ENCODE peak calls at places on chromosomes 1 and 21, in four cellular contexts. G is A549, C is GM12878, P is HepG2. R is an unnamed sample.

GRCh38 chr1:12275370-12275769 is 45.5 kb downstream of the VPS13D start:
- DNase-seq in G (peak), C (no peak), P (peak), R (peak)

GRCh38 chr1:150877220-150877516 is 769 bp upstream of the ARNT start:
- DNase-seq in G (no peak), C (no peak), P (peak), R (no peak)

GRCh38 chr1:54278941-54279422 is 79.0 kb downstream of the MRPL37 start:
- DNase-seq in G (no peak), C (no peak), P (no peak), R (no peak)

GRCh38 chr1:155207578-155208405 is at the start of gene THBS3:
- DNase-seq in G (no peak), C (no peak), P (no peak), R (peak)

GRCh38 chr1:170562644-170563338 is 30.8 kb downstream of the GORAB start:
- DNase-seq in G (peak), C (peak), P (peak), R (peak)

GRCh38 chr1:110896090-110896489 is 23.1 kb downstream of the CD53 start:
- DNase-seq in G (no peak), C (no peak), P (no peak), R (no peak)

GRCh38 chr1:233905416-233906051 is 1.1 kb downstream of the SLC35F3 start:
- DNase-seq in G (no peak), C (no peak), P (no peak), R (no peak)

GRCh38 chr1:202155478-202156021 is 4.9 kb downstream of the PTPN7 start:
- DNase-seq in G (no peak), C (no peak), P (no peak), R (peak)

GRCh38 chr1:203167026-203167912 is 8.4 kb downstream of the MYBPH start:
- DNase-seq in G (no peak), C (no peak), P (no peak), R (no peak)

GRCh38 chr1:151327903-151328674 is 873 bp upstream of the PI4KB start:
- DNase-seq in G (peak), C (no peak), P (no peak), R (no peak)

GRCh38 chr1:200294241-200294640 is 115.6 kb downstream of the ZNF281 start:
- DNase-seq in G (no peak), C (no peak), P (no peak), R (no peak)

GRCh38 chr1:48619529-48619928 is 147.5 kb upstream of the SPATA6 start:
- DNase-seq in G (peak), C (no peak), P (no peak), R (peak)

GRCh38 chr1:202664083-202664482 is 46.2 kb downstream of the SYT2 start:
- DNase-seq in G (no peak), C (no peak), P (no peak), R (no peak)

GRCh38 chr1:41366428-41367101 is 5.3 kb downstream of the FOXO6 start:
- DNase-seq in G (no peak), C (no peak), P (no peak), R (peak)

GRCh38 chr21:41833138-41834115 is 45.7 kb downstream of the PRDM15 start:
- DNase-seq in G (no peak), C (peak), P (no peak), R (no peak)

GRCh38 chr1:36990928-36991327 is 43.4 kb downstream of the GRIK3 start:
- DNase-seq in G (no peak), C (no peak), P (no peak), R (no peak)

GRCh38 chr1:86596891-86597290 is 50.0 kb downstream of the CLCA4 start:
- DNase-seq in G (no peak), C (no peak), P (no peak), R (no peak)

GRCh38 chr1:71273326-71273725 is 192.5 kb upstream of the ZRANB2 start:
- DNase-seq in G (no peak), C (no peak), P (no peak), R (no peak)

GRCh38 chr1:115228191-115228590 is 109.9 kb downstream of the NGF start:
- DNase-seq in G (no peak), C (no peak), P (no peak), R (no peak)

GRCh38 chr21:34836103-34836932 is 167.5 kb downstream of the CLIC6 start:
- DNase-seq in G (peak), C (no peak), P (peak), R (no peak)

GRCh38 chr1:201214461-201214860 is 23.8 kb downstream of the IGFN1 start:
- DNase-seq in G (peak), C (no peak), P (no peak), R (no peak)

GRCh38 chr1:108961752-108962486 is 1.4 kb downstream of the CLCC1 start:
- DNase-seq in G (no peak), C (no peak), P (no peak), R (no peak)

GRCh38 chr1:39115271-39116110 is 89.0 kb upstream of the MACF1 start:
- DNase-seq in G (no peak), C (no peak), P (no peak), R (no peak)

GRCh38 chr1:96710708-96711477 is 10.7 kb upstream of the PTBP2 start:
- DNase-seq in G (no peak), C (no peak), P (no peak), R (no peak)

GRCh38 chr1:214581785-214582184 is 21.2 kb upstream of the CENPF start:
- DNase-seq in G (peak), C (no peak), P (no peak), R (no peak)

GRCh38 chr1:16905112-16905855 is 9.5 kb downstream of the RNU1-2 start:
- DNase-seq in G (peak), C (peak), P (peak), R (no peak)

GRCh38 chr1:6448749-6449631 is 17.0 kb downstream of the TNFRSF25 start:
- DNase-seq in G (no peak), C (no peak), P (peak), R (peak)

GRCh38 chr1:6446665-6447015 is 19.3 kb downstream of the TNFRSF25 start:
- DNase-seq in G (no peak), C (no peak), P (no peak), R (no peak)

GRCh38 chr1:6447016-6447817 is 18.8 kb downstream of the TNFRSF25 start:
- DNase-seq in G (no peak), C (no peak), P (peak), R (no peak)

GRCh38 chr1:6450005-6450450 is 15.9 kb downstream of the TNFRSF25 start:
- DNase-seq in G (no peak), C (no peak), P (peak), R (no peak)

GRCh38 chr1:6447818-6448748 is 17.9 kb downstream of the TNFRSF25 start:
- DNase-seq in G (no peak), C (no peak), P (peak), R (no peak)
- TF ChIP-seq PBX3 in G (no peak), C (no peak), P (no peak), R (no peak)

GRCh38 chr1:206453111-206453510 is 17.2 kb upstream of the IKBKE start:
- DNase-seq in G (no peak), C (no peak), P (no peak), R (no peak)
- TF ChIP-seq PBX3 in G (no peak), C (no peak), P (no peak), R (no peak)

GRCh38 chr1:209983953-209984352 is 45.9 kb downstream of the SYT14 start:
- DNase-seq in G (no peak), C (no peak), P (no peak), R (peak)
- TF ChIP-seq PBX3 in G (no peak), C (no peak), P (no peak), R (no peak)

GRCh38 chr21:36347962-36348328 is 27.9 kb downstream of the MORC3 start:
- DNase-seq in G (no peak), C (no peak), P (no peak), R (no peak)

GRCh38 chr21:36350282-36350910 is 30.4 kb downstream of the MORC3 start:
- DNase-seq in G (no peak), C (no peak), P (no peak), R (no peak)

GRCh38 chr21:36347278-36347961 is 27.4 kb downstream of the MORC3 start:
- DNase-seq in G (no peak), C (no peak), P (no peak), R (no peak)

GRCh38 chr21:36344931-36345330 is 24.9 kb downstream of the MORC3 start:
- DNase-seq in G (no peak), C (no peak), P (no peak), R (no peak)

DNA sequence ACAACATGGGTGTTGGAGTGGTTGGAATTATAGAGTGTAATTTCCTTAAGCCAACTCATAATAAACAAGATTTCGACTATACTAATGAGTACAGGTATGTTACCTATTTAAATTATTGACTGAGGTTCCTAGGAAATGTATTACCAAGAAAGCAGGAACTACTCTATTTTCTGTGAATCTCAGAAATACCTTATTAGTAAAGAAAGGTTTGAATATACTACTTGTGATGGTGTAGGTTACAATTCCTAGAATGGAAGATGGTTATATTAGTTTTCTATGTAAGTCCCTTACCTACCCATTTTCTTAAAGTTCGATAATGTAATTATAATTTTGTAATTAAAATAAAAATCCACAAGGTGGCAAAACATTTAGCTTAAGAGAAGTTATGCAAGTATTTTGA is 29.3 kb downstream of the MORC3 start:
- DNase-seq in G (no peak), C (no peak), P (no peak), R (no peak)
- TF ChIP-seq PBX3 in G (no peak), C (no peak), P (no peak), R (no peak)

DNA sequence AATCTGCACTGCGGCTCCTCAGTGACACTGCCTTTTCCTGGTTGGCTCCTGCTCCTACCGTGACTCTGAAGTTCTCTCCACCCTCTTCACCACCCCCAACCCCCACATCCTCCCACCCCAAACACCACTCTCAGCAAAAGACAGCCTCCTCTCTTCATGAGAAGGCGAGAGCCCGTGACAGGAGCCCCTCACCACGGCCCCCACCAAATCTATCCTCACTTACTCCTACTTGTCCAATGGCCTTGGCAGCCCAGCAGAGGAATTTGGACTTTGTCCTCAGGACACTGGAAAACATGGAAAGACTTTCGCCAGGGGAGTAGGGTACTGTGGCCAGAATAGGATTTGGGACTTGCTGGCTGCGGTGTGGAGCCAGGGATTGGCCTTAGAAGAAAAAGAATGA is 6.9 kb downstream of the TMEM125 start:
- DNase-seq in G (no peak), C (no peak), P (peak), R (no peak)
- TF ChIP-seq PBX3 in G (no peak), C (no peak), P (no peak), R (no peak)

DNA sequence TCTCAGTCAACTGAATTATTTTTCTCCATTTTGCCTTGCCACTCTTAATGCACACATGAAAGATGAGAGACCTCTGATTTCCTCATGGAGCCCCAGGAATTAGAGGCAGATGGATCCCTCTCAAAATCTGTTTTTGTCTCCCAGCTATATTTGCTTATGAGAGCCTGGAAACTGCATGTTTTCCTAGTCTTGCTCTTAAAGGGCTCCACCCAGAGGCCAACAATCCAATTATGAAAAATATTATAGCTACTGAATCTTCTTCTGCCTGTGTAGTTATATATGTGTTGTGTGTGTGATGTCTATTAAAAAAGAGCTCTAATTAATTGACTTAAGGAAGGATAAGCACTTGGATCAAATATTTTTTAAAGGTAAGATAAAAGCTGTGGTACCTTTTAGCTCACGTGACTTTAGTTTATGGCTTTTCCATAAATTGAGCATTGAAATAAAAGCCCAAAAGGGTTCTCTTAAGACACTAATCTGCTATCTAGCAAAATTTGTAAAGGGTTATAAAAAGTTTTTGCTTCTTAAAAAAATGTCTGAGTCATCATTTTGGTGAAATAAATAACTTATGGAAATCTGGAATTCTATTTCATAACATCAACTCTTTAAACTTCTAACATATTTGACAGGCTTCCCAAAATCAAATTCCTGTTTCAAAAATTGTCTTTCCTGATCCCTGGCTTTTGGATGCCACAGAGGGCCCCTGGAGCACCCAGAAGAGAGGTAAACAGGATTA is 31.2 kb upstream of the TSPEAR start:
- DNase-seq in G (no peak), C (no peak), P (peak), R (no peak)
- TF ChIP-seq PBX3 in G (no peak), C (no peak), P (no peak), R (no peak)

GRCh38 chr1:205309741-205310140 is 11.8 kb downstream of the NUAK2 start:
- DNase-seq in G (no peak), C (no peak), P (no peak), R (no peak)

GRCh38 chr1:205312866-205313680 is 8.5 kb downstream of the NUAK2 start:
- DNase-seq in G (no peak), C (no peak), P (no peak), R (no peak)

GRCh38 chr1:205313681-205314308 is 7.8 kb downstream of the NUAK2 start:
- DNase-seq in G (no peak), C (peak), P (no peak), R (no peak)

GRCh38 chr1:205314986-205315618 is 6.4 kb downstream of the NUAK2 start:
- DNase-seq in G (no peak), C (no peak), P (no peak), R (no peak)

GRCh38 chr1:205310981-205311704 is 10.4 kb downstream of the NUAK2 start:
- DNase-seq in G (no peak), C (no peak), P (no peak), R (no peak)
- TF ChIP-seq PBX3 in G (no peak), C (no peak), P (no peak), R (no peak)

GRCh38 chr1:9305216-9305615 is 12.5 kb downstream of the SPSB1 start:
- DNase-seq in G (no peak), C (no peak), P (no peak), R (no peak)

GRCh38 chr1:9300623-9301022 is 7.9 kb downstream of the SPSB1 start:
- DNase-seq in G (no peak), C (no peak), P (no peak), R (no peak)

GRCh38 chr1:9303916-9304315 is 11.2 kb downstream of the SPSB1 start:
- DNase-seq in G (no peak), C (no peak), P (no peak), R (no peak)

GRCh38 chr1:9306006-9306405 is 13.3 kb downstream of the SPSB1 start:
- DNase-seq in G (no peak), C (no peak), P (no peak), R (no peak)

GRCh38 chr1:9302745-9303524 is 10.2 kb downstream of the SPSB1 start:
- DNase-seq in G (no peak), C (no peak), P (no peak), R (no peak)
- TF ChIP-seq PBX3 in G (no peak), C (no peak), P (no peak), R (peak)